ENCODE peak calls at places on chromosomes 6 and 20, in ten cellular contexts. D is CD4-positive, alpha-beta T cell; J is Panc1; Y is IMR-90; U is SK-N-SH; G is heart right ventricle; M is HCT116; F is fibroblast of lung; Q is neuronal stem cell; R is lung. X is an unnamed sample.

GRCh38 chr6:161301338-161301737 is 27.5 kb upstream of the AGPAT4 start:
- DNase-seq in U (no peak), Q (no peak), G (no peak), J (no peak), Y (peak; percentile 63), D (no peak), M (no peak), F (peak; percentile 84), R (peak; percentile 43), X (no peak)

GRCh38 chr6:32885698-32886286 is 31.8 kb downstream of the PSMB9 start:
- DNase-seq in U (peak; percentile 50), D (no peak), R (no peak), Q (peak; percentile 36), F (peak; percentile 88), Y (peak; percentile 81), M (peak; percentile 72), J (no peak), G (no peak), X (no peak)

GRCh38 chr6:169723991-169724553 is at the start of gene PHF10:
- DNase-seq in F (peak; percentile 28), U (peak; percentile 84), R (no peak), Q (peak; percentile 56), J (no peak), M (no peak), Y (no peak), G (peak; percentile 53), D (peak; percentile 34), X (no peak)

GRCh38 chr20:36670665-36671357 is 24.8 kb upstream of the SLA2 start:
- DNase-seq in D (no peak), R (no peak), F (no peak), G (no peak), Q (no peak), Y (no peak), M (no peak), J (no peak), U (no peak), X (no peak)

GRCh38 chr6:90039911-90040310 is 145.6 kb downstream of the GJA10 start:
- DNase-seq in R (no peak), M (no peak), Y (peak; percentile 54), U (no peak), D (no peak), F (peak; percentile 23), G (no peak), J (no peak), Q (no peak), X (no peak)

GRCh38 chr6:10397756-10398438 is 17.0 kb downstream of the TFAP2A start:
- DNase-seq in D (no peak), G (no peak), U (no peak), M (no peak), R (no peak), F (no peak), Y (no peak), J (no peak), Q (no peak), X (no peak)

GRCh38 chr6:81265106-81265505 is 487.4 kb downstream of the TENT5A start:
- DNase-seq in M (no peak), D (no peak), Y (peak; percentile 19), Q (no peak), G (no peak), J (no peak), R (no peak), F (peak; percentile 34), U (no peak), X (no peak)

GRCh38 chr20:34215711-34216381 is 25.4 kb upstream of the ASIP start:
- DNase-seq in G (peak; percentile 85), M (peak; percentile 64), F (peak; percentile 71), Y (peak; percentile 67), J (no peak), U (peak; percentile 84), R (peak; percentile 85), D (peak; percentile 8), Q (peak; percentile 72), X (peak; percentile 11)

GRCh38 chr6:151043944-151044343 is 178.4 kb downstream of the MTHFD1L start:
- DNase-seq in F (no peak), Y (no peak), R (no peak), G (no peak), D (no peak), J (no peak), U (no peak), M (no peak), Q (no peak), X (no peak)

GRCh38 chr6:151041686-151042085 is 176.2 kb downstream of the MTHFD1L start:
- DNase-seq in Q (no peak), D (no peak), J (no peak), U (no peak), Y (no peak), G (no peak), M (no peak), R (no peak), F (no peak), X (no peak)

DNA sequence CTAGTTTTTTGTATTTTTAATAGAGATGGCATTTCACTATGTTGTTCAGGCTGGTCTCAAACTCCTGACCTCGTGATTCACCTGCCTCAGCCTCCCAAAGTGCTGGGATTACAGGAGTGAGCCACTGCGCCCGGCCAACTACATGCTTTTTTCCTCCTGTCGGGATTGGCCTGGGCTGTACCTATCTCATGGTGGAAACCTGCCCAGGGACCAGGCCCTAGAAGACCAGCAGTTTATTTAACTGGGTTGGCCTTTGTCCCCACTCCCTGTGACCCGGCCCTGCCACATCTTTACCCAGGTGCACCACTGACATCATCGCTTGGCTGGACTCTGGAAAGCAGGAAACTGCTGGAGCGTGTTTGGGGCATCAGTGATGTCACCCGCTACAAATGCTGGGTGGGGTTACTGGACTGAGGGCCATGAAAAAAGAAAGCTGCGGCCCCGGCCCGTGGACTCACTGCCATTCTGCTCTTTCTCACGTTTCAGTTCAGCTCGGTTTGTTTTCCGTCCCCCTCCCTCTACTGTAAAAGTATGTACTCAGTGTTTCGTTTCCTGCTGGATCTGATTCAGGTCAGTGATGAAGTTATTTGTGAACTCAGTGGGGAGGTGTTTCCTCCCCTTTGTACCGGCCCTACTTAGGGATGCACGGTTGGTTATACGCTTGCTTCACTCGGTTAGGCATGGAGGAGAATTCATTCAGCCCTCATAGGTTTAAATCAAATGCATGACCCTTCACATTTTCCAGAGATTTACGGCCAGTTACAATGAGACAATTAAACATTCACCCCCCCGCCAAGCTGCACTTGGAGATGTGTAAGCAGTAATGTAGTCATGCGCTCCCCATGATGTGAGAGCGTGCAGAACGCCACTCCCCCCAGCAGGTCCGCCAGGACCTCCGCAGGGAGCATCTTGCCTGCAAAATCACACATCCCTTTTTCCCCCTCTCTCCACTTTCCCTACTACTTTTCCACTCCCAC is 179.3 kb downstream of the MTHFD1L start:
- DNase-seq in Q (no peak), D (no peak), U (peak; percentile 38), J (peak; percentile 82), G (peak; percentile 26), Y (peak; percentile 93), M (peak; percentile 82), F (peak; percentile 93), R (peak; percentile 52), X (no peak)
- H3K27ac ChIP-seq in Q (no peak overlapping the region), D (no peak overlapping the region), U (peak overlapping the region; percentile 92), J (peak overlapping the region; percentile 94), G (peak overlapping the region; percentile 69), Y (peak overlapping the region; percentile 80), M (peak overlapping the region; percentile 91), F (peak overlapping the region; percentile 78), R (peak overlapping the region; percentile 63), X (peak overlapping the region; percentile 13)

GRCh38 chr6:1065986-1066385 is 245.9 kb upstream of the FOXQ1 start:
- DNase-seq in D (no peak), G (no peak), F (no peak), Y (no peak), J (no peak), Q (no peak), M (no peak), R (no peak), U (no peak), X (no peak)
- H3K27ac ChIP-seq in D (no peak overlapping the region), G (no peak overlapping the region), F (no peak overlapping the region), Y (no peak overlapping the region), J (no peak overlapping the region), Q (no peak overlapping the region), M (no peak overlapping the region), R (no peak overlapping the region), U (no peak overlapping the region), X (no peak overlapping the region)

GRCh38 chr6:113829702-113830058 is 27.5 kb upstream of the MARCKS start:
- DNase-seq in R (no peak), Y (peak; percentile 51), D (no peak), J (no peak), U (no peak), M (no peak), G (no peak), F (no peak), Q (no peak), X (no peak)

GRCh38 chr6:113825776-113826175 is 31.4 kb upstream of the MARCKS start:
- DNase-seq in F (peak; percentile 92), U (peak; percentile 11), Y (peak; percentile 84), G (peak; percentile 88), D (no peak), R (peak; percentile 35), J (no peak), Q (no peak), M (no peak), X (peak; percentile 70)

GRCh38 chr6:113830140-113830539 is 27.0 kb upstream of the MARCKS start:
- DNase-seq in R (no peak), F (no peak), Y (no peak), U (no peak), M (no peak), G (no peak), J (no peak), D (no peak), Q (no peak), X (no peak)

GRCh38 chr6:113824863-113825262 is 32.3 kb upstream of the MARCKS start:
- DNase-seq in G (no peak), Q (no peak), U (no peak), R (no peak), F (no peak), J (no peak), D (no peak), Y (no peak), M (no peak), X (no peak)

DNA sequence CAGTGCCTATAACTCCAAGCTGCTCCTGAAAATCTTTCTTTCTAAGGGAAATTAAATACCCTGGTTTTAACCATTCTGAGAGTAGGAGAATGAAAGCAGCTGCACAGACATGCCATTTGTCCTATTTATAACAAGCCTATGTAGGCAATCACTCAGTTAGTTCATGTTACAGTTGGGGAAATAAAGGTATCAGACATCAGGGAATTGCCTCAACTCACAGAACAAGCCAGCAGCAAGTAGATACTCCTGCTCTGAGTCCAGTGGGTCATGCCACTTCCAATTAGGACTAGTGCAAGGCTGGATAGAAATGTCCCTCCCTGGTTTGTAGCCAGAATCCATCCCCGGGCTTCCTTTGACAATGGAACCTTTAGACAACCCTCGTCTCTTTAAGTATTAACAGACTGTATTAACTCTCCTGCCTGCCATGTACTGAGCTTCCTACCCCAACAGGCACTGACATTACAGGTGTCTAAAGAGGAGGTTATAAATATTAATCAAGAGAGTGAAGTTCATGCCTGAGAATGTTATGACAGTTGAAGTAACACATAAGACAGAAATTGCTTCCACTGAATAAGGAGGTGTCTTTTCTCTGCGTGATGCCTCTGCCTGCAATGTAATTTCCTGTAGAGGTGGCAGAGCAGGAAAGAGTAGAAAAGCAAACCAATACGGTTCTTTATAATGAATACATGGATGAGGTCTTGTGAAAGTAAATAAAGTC is 28.0 kb upstream of the MARCKS start:
- DNase-seq in F (no peak), G (no peak), Q (no peak), J (no peak), R (no peak), D (no peak), U (no peak), Y (no peak), M (no peak), X (no peak)
- H3K27ac ChIP-seq in F (no peak overlapping the region), G (no peak overlapping the region), Q (no peak overlapping the region), J (no peak overlapping the region), R (no peak overlapping the region), D (no peak overlapping the region), U (peak overlapping the region; percentile 58), Y (no peak overlapping the region), M (no peak overlapping the region), X (no peak overlapping the region)

GRCh38 chr6:3795836-3796395 is 44.4 kb upstream of the PXDC1 start:
- DNase-seq in R (no peak), J (no peak), F (no peak), Q (no peak), M (no peak), U (no peak), G (no peak), Y (no peak), D (no peak), X (no peak)
- H3K27ac ChIP-seq in R (peak overlapping the region; percentile 61), J (no peak overlapping the region), F (no peak overlapping the region), Q (no peak overlapping the region), M (no peak overlapping the region), U (no peak overlapping the region), G (no peak overlapping the region), Y (no peak overlapping the region), D (no peak overlapping the region), X (peak overlapping the region; percentile 86)

X was measured in caudate nucleus.